ENCODE peak calls at places on chromosomes 4 and X, in six cellular contexts. B, G, U, C, L and T are unnamed samples.
A peak's percentile ranks its signal among the peaks of the same experiment; 100 is the strongest.

GRCh38 chr4:2914220-2915126 is 48.7 kb downstream of the NOP14 start:
- DNase-seq in G (no peak), B (no peak), C (no peak), U (no peak), L (no peak), T (no peak)

GRCh38 chr4:190020790-190021717 is 6.0 kb downstream of the FRG2 start:
- DNase-seq in L (no peak), U (no peak), G (peak; percentile 51), B (no peak), C (peak; percentile 60), T (no peak)

GRCh38 chr4:6298852-6299251 is 29.2 kb downstream of the WFS1 start:
- DNase-seq in C (no peak), U (no peak), B (no peak), L (no peak), G (no peak), T (no peak)

GRCh38 chr4:8644461-8644891 is 51.9 kb downstream of the CPZ start:
- DNase-seq in U (no peak), G (no peak), L (no peak), B (peak; percentile 34), C (no peak), T (no peak)

GRCh38 chr4:94491322-94491721 is 39.6 kb downstream of the PDLIM5 start:
- DNase-seq in C (peak; percentile 75), B (no peak), G (no peak), L (no peak), U (no peak), T (no peak)

GRCh38 chr4:181822005-181822375 is 421.2 kb upstream of the TENM3 start:
- DNase-seq in U (no peak), G (no peak), B (peak; percentile 66), C (no peak), L (peak; percentile 10), T (no peak)

GRCh38 chr4:150962245-150962644 is 52.8 kb downstream of the LRBA start:
- DNase-seq in C (no peak), U (no peak), B (no peak), G (no peak), L (peak; percentile 21), T (no peak)

GRCh38 chr4:159146007-159146330 is 43.1 kb downstream of the RAPGEF2 start:
- DNase-seq in L (no peak), U (no peak), G (no peak), C (peak; percentile 10), B (no peak), T (no peak)

GRCh38 chrX:14776901-14777300 is 96.0 kb downstream of the FANCB start:
- DNase-seq in L (no peak), C (no peak), U (no peak), G (no peak), B (no peak), T (no peak)

GRCh38 chr4:182975806-182976205 is 58.6 kb upstream of the DCTD start:
- DNase-seq in C (peak; percentile 85), U (no peak), B (no peak), G (no peak), L (no peak), T (no peak)

GRCh38 chrX:143701460-143701859 is 19.1 kb downstream of the SPANXN2 start:
- DNase-seq in G (no peak), C (no peak), L (no peak), B (no peak), U (no peak), T (no peak)

GRCh38 chr4:2322801-2323200 is 60.9 kb upstream of the MXD4 start:
- DNase-seq in U (no peak), B (no peak), G (no peak), C (no peak), L (no peak), T (no peak)

GRCh38 chrX:49840679-49841078 is 11.6 kb downstream of the PAGE4 start:
- DNase-seq in C (peak; percentile 56), B (peak; percentile 64), U (peak; percentile 84), L (peak; percentile 74), G (peak; percentile 65), T (peak; percentile 30)

GRCh38 chrX:40173662-40174593 is 76.2 kb upstream of the BCOR start:
- DNase-seq in C (peak; percentile 70), B (no peak), L (peak; percentile 78), G (no peak), U (no peak), T (no peak)

GRCh38 chr4:186298034-186298647 is 32.2 kb downstream of the F11 start:
- DNase-seq in L (no peak), U (no peak), C (no peak), B (no peak), G (no peak), T (no peak)

GRCh38 chrX:150364347-150365050 is 1.4 kb downstream of the MAMLD1 start:
- DNase-seq in U (peak; percentile 2), C (peak; percentile 26), B (no peak), L (peak; percentile 22), G (no peak), T (no peak)

GRCh38 chr4:14650127-14650526 is 352.2 kb upstream of the CPEB2 start:
- DNase-seq in B (no peak), U (no peak), C (peak; percentile 13), G (no peak), L (no peak), T (no peak)